ENCODE peak calls at places on chromosomes 13 and 19, in nine cellular contexts. H, E, K, Q, U, I, Y, L and G are unnamed samples.

GRCh38 chr19:3499738-3500428 is 591 bp downstream of the DOHH start:
- DNase-seq in H (no peak), E (no peak), K (no peak), Q (no peak), U (no peak), I (no peak), Y (no peak), L (no peak), G (no peak)

GRCh38 chr19:46069841-46070341 is 29.1 kb upstream of the IGFL4 start:
- DNase-seq in H (no peak), E (no peak), K (no peak), Q (no peak), U (no peak), I (peak; percentile 97), Y (peak; percentile 96), L (no peak), G (peak; percentile 81)

GRCh38 chr19:37943480-37943879 is 36.5 kb downstream of the SIPA1L3 start:
- DNase-seq in H (no peak), E (no peak), K (no peak), Q (no peak), U (no peak), I (no peak), Y (no peak), L (no peak), G (no peak)

GRCh38 chr13:29548722-29549446 is 46.6 kb downstream of the SLC7A1 start:
- DNase-seq in H (no peak), E (no peak), K (no peak), Q (no peak), U (no peak), I (peak; percentile 28), Y (peak; percentile 42), L (no peak), G (no peak)

GRCh38 chr13:99258210-99258860 is at the start of gene GPR18:
- DNase-seq in H (no peak), E (no peak), K (no peak), Q (no peak), U (no peak), I (no peak), Y (no peak), L (no peak), G (no peak)

GRCh38 chr19:1206733-1207301 is 1.2 kb downstream of the STK11 start:
- DNase-seq in H (no peak), E (no peak), K (no peak), Q (peak; percentile 43), U (no peak), I (peak; percentile 16), Y (no peak), L (no peak), G (no peak)

GRCh38 chr13:45879666-45880065 is 28.1 kb upstream of the SIAH3 start:
- DNase-seq in H (no peak), E (no peak), K (peak; percentile 11), Q (no peak), U (no peak), I (peak; percentile 8), Y (peak; percentile 9), L (no peak), G (peak; percentile 25)

GRCh38 chr19:4089400-4089908 is 22.8 kb upstream of the ZBTB7A start:
- DNase-seq in H (peak; percentile 39), E (peak; percentile 17), K (no peak), Q (no peak), U (no peak), I (no peak), Y (no peak), L (no peak), G (no peak)

GRCh38 chr13:39209731-39210633 is 171.7 kb downstream of the NHLRC3 start:
- DNase-seq in H (no peak), E (no peak), K (no peak), Q (no peak), U (no peak), I (peak; percentile 74), Y (peak; percentile 14), L (no peak), G (no peak)